ENCODE peak calls at places on chromosomes 1 and 21, in six cellular contexts. One of them, this sample, is unnamed.

GRCh38 chr21:27070881-27071670 is 104.2 kb upstream of the ADAMTS5 start:
- DNase-seq in choroid plexus epithelial cell: no peak
- DNase-seq in AG10803: no peak
- DNase-seq in astrocyte: no peak
- DNase-seq in GOT3: no peak
- DNase-seq in OCI-LY7: no peak
- DNase-seq in this sample: no peak

GRCh38 chr21:37970548-37970947 is 54.3 kb upstream of the KCNJ6 start:
- DNase-seq in choroid plexus epithelial cell: no peak
- DNase-seq in AG10803: no peak
- DNase-seq in astrocyte: no peak
- DNase-seq in GOT3: no peak
- DNase-seq in OCI-LY7: no peak
- DNase-seq in this sample: no peak

GRCh38 chr1:43985984-43986595 is 5.3 kb upstream of the CCDC24 start:
- DNase-seq in choroid plexus epithelial cell: no peak
- DNase-seq in AG10803: no peak
- DNase-seq in astrocyte: no peak
- DNase-seq in GOT3: no peak
- DNase-seq in OCI-LY7: no peak
- DNase-seq in this sample: no peak

GRCh38 chr1:48680411-48681035 is 96.2 kb downstream of the BEND5 start:
- DNase-seq in choroid plexus epithelial cell: no peak
- DNase-seq in AG10803: no peak
- DNase-seq in astrocyte: peak; percentile 30
- DNase-seq in GOT3: no peak
- DNase-seq in OCI-LY7: no peak
- DNase-seq in this sample: no peak

GRCh38 chr1:202107321-202107761 is 15.4 kb upstream of the GPR37L1 start:
- DNase-seq in choroid plexus epithelial cell: no peak
- DNase-seq in AG10803: no peak
- DNase-seq in astrocyte: no peak
- DNase-seq in GOT3: no peak
- DNase-seq in OCI-LY7: no peak
- DNase-seq in this sample: no peak

GRCh38 chr1:234601217-234602017 is 8.6 kb downstream of the IRF2BP2 start:
- DNase-seq in choroid plexus epithelial cell: peak; percentile 78
- DNase-seq in AG10803: peak; percentile 55
- DNase-seq in astrocyte: no peak
- DNase-seq in GOT3: no peak
- DNase-seq in OCI-LY7: peak; percentile 68
- DNase-seq in this sample: no peak

GRCh38 chr1:40390857-40391256 is 17.3 kb downstream of the SMAP2 start:
- DNase-seq in choroid plexus epithelial cell: no peak
- DNase-seq in AG10803: no peak
- DNase-seq in astrocyte: no peak
- DNase-seq in GOT3: no peak
- DNase-seq in OCI-LY7: no peak
- DNase-seq in this sample: no peak

GRCh38 chr21:36150192-36150711 is 6.4 kb upstream of the DOP1B start:
- DNase-seq in choroid plexus epithelial cell: peak; percentile 65
- DNase-seq in AG10803: peak; percentile 75
- DNase-seq in astrocyte: peak; percentile 71
- DNase-seq in GOT3: no peak
- DNase-seq in OCI-LY7: peak; percentile 89
- DNase-seq in this sample: no peak

GRCh38 chr21:32914424-32915070 is 111.2 kb upstream of the OLIG2 start:
- DNase-seq in choroid plexus epithelial cell: no peak
- DNase-seq in AG10803: no peak
- DNase-seq in astrocyte: no peak
- DNase-seq in GOT3: no peak
- DNase-seq in OCI-LY7: no peak
- DNase-seq in this sample: no peak

GRCh38 chr1:99180343-99180808 is 83.9 kb upstream of the PLPPR4 start:
- DNase-seq in choroid plexus epithelial cell: peak; percentile 86
- DNase-seq in AG10803: peak; percentile 74
- DNase-seq in astrocyte: peak; percentile 67
- DNase-seq in GOT3: no peak
- DNase-seq in OCI-LY7: peak; percentile 72
- DNase-seq in this sample: peak; percentile 60

GRCh38 chr1:16386454-16387113 is 19.5 kb downstream of the SZRD1 start:
- DNase-seq in choroid plexus epithelial cell: peak; percentile 64
- DNase-seq in AG10803: peak; percentile 88
- DNase-seq in astrocyte: peak; percentile 79
- DNase-seq in GOT3: no peak
- DNase-seq in OCI-LY7: no peak
- DNase-seq in this sample: no peak

GRCh38 chr1:37814257-37814656 is 6.2 kb upstream of the YRDC start:
- DNase-seq in choroid plexus epithelial cell: no peak
- DNase-seq in AG10803: no peak
- DNase-seq in astrocyte: no peak
- DNase-seq in GOT3: no peak
- DNase-seq in OCI-LY7: no peak
- DNase-seq in this sample: no peak

GRCh38 chr1:113946668-113947387 is 17.7 kb downstream of the HIPK1 start:
- DNase-seq in choroid plexus epithelial cell: no peak
- DNase-seq in AG10803: no peak
- DNase-seq in astrocyte: peak; percentile 20
- DNase-seq in GOT3: no peak
- DNase-seq in OCI-LY7: no peak
- DNase-seq in this sample: no peak

GRCh38 chr21:15729674-15730483 is at the start of gene USP25:
- DNase-seq in choroid plexus epithelial cell: peak; percentile 69
- DNase-seq in AG10803: peak; percentile 78
- DNase-seq in astrocyte: peak; percentile 48
- DNase-seq in GOT3: peak; percentile 55
- DNase-seq in OCI-LY7: peak; percentile 79
- DNase-seq in this sample: peak; percentile 92

GRCh38 chr1:25572708-25573590 is 29.5 kb downstream of the LDLRAP1 start:
- DNase-seq in choroid plexus epithelial cell: peak; percentile 78
- DNase-seq in AG10803: peak; percentile 44
- DNase-seq in astrocyte: no peak
- DNase-seq in GOT3: no peak
- DNase-seq in OCI-LY7: peak; percentile 72
- DNase-seq in this sample: no peak

GRCh38 chr1:112514901-112515300 is 6.1 kb downstream of the WNT2B start:
- DNase-seq in choroid plexus epithelial cell: no peak
- DNase-seq in AG10803: no peak
- DNase-seq in astrocyte: no peak
- DNase-seq in GOT3: no peak
- DNase-seq in OCI-LY7: no peak
- DNase-seq in this sample: no peak

GRCh38 chr1:215502081-215502480 is 65.0 kb upstream of the KCTD3 start:
- DNase-seq in choroid plexus epithelial cell: no peak
- DNase-seq in AG10803: no peak
- DNase-seq in astrocyte: no peak
- DNase-seq in GOT3: no peak
- DNase-seq in OCI-LY7: no peak
- DNase-seq in this sample: no peak

GRCh38 chr1:185017338-185017737 is 28.0 kb upstream of the RNF2 start:
- DNase-seq in choroid plexus epithelial cell: peak; percentile 92
- DNase-seq in AG10803: peak; percentile 88
- DNase-seq in astrocyte: peak; percentile 90
- DNase-seq in GOT3: peak; percentile 25
- DNase-seq in OCI-LY7: no peak
- DNase-seq in this sample: no peak

GRCh38 chr1:77671836-77672235 is 10.6 kb downstream of the ZZZ3 start:
- DNase-seq in choroid plexus epithelial cell: peak; percentile 36
- DNase-seq in AG10803: peak; percentile 44
- DNase-seq in astrocyte: peak; percentile 44
- DNase-seq in GOT3: no peak
- DNase-seq in OCI-LY7: no peak
- DNase-seq in this sample: no peak

GRCh38 chr1:32333251-32333963 is 2.6 kb downstream of the MARCKSL1 start:
- DNase-seq in choroid plexus epithelial cell: no peak
- DNase-seq in AG10803: no peak
- DNase-seq in astrocyte: no peak
- DNase-seq in GOT3: no peak
- DNase-seq in OCI-LY7: peak; percentile 44
- DNase-seq in this sample: no peak

This sample was measured in ovary.